ENCODE peak calls at places on chromosomes 5 and 9, in eight cellular contexts. One of them, this sample, is unnamed. For H3K9me3 and H3K4me1, the result is how much of the 10 kb centered on the place peaks cover.

GRCh38 chr9:97982719-97983523 is at the start of gene ANP32B:
- DNase-seq in A549: peak
- DNase-seq in Peyer's patch: peak
- DNase-seq in uterus: peak
- DNase-seq in endothelial cell of umbilical vein: peak
- DNase-seq in testis: peak
- DNase-seq in heart left ventricle: peak
- DNase-seq in IMR-90: peak
- DNase-seq in this sample: peak

GRCh38 chr9:92154016-92154415 is 38.8 kb upstream of the SPTLC1 start:
- DNase-seq in testis: no peak
- DNase-seq in uterus: no peak
- DNase-seq in Peyer's patch: no peak
- DNase-seq in endothelial cell of umbilical vein: no peak
- DNase-seq in heart left ventricle: no peak
- DNase-seq in A549: no peak
- DNase-seq in IMR-90: no peak
- DNase-seq in this sample: no peak

GRCh38 chr9:134055981-134056461 is 11.8 kb downstream of the BRD3 start:
- DNase-seq in Peyer's patch: peak
- DNase-seq in heart left ventricle: peak
- DNase-seq in endothelial cell of umbilical vein: no peak
- DNase-seq in IMR-90: peak
- DNase-seq in testis: peak
- DNase-seq in uterus: peak
- DNase-seq in A549: peak
- DNase-seq in this sample: peak

GRCh38 chr9:21993893-21994525 is at the start of gene CDKN2A:
- DNase-seq in testis: peak
- DNase-seq in Peyer's patch: peak
- DNase-seq in A549: no peak
- DNase-seq in heart left ventricle: peak
- DNase-seq in IMR-90: peak
- DNase-seq in endothelial cell of umbilical vein: peak
- DNase-seq in uterus: no peak
- DNase-seq in this sample: no peak

GRCh38 chr5:146273109-146273508 is 65.5 kb upstream of the POU4F3 start:
- DNase-seq in A549: no peak
- DNase-seq in testis: no peak
- DNase-seq in Peyer's patch: no peak
- DNase-seq in heart left ventricle: no peak
- DNase-seq in endothelial cell of umbilical vein: no peak
- DNase-seq in IMR-90: no peak
- DNase-seq in uterus: no peak
- DNase-seq in this sample: no peak

GRCh38 chr9:131523451-131524435 is 7.3 kb downstream of the UCK1 start:
- DNase-seq in A549: no peak
- DNase-seq in endothelial cell of umbilical vein: no peak
- DNase-seq in heart left ventricle: no peak
- DNase-seq in testis: no peak
- DNase-seq in IMR-90: no peak
- DNase-seq in Peyer's patch: no peak
- DNase-seq in uterus: no peak
- DNase-seq in this sample: no peak

GRCh38 chr5:135033026-135033861 is 784 bp downstream of the PITX1 start:
- DNase-seq in Peyer's patch: no peak
- DNase-seq in uterus: no peak
- DNase-seq in A549: peak
- DNase-seq in testis: no peak
- DNase-seq in IMR-90: peak
- DNase-seq in heart left ventricle: no peak
- DNase-seq in endothelial cell of umbilical vein: peak
- DNase-seq in this sample: no peak

GRCh38 chr9:83476513-83476912 is 61.7 kb downstream of the FRMD3 start:
- DNase-seq in uterus: no peak
- DNase-seq in A549: no peak
- DNase-seq in Peyer's patch: no peak
- DNase-seq in endothelial cell of umbilical vein: no peak
- DNase-seq in heart left ventricle: peak
- DNase-seq in testis: no peak
- DNase-seq in IMR-90: no peak
- DNase-seq in this sample: no peak

GRCh38 chr9:93064392-93065124 is 6.1 kb downstream of the SUSD3 start:
- DNase-seq in endothelial cell of umbilical vein: no peak
- DNase-seq in A549: no peak
- DNase-seq in uterus: no peak
- DNase-seq in testis: no peak
- DNase-seq in heart left ventricle: no peak
- DNase-seq in IMR-90: no peak
- DNase-seq in Peyer's patch: peak
- DNase-seq in this sample: peak

GRCh38 chr5:65831276-65831675 is 95.1 kb upstream of the ERBIN start:
- DNase-seq in endothelial cell of umbilical vein: no peak
- DNase-seq in IMR-90: no peak
- DNase-seq in heart left ventricle: no peak
- DNase-seq in uterus: no peak
- DNase-seq in testis: no peak
- DNase-seq in Peyer's patch: no peak
- DNase-seq in A549: no peak
- DNase-seq in this sample: no peak

GRCh38 chr5:169805527-169805934 is 168.5 kb downstream of the DOCK2 start:
- DNase-seq in uterus: no peak
- DNase-seq in IMR-90: peak
- DNase-seq in Peyer's patch: no peak
- DNase-seq in A549: no peak
- DNase-seq in heart left ventricle: no peak
- DNase-seq in endothelial cell of umbilical vein: no peak
- DNase-seq in testis: no peak
- DNase-seq in this sample: no peak

GRCh38 chr5:78889759-78890158 is 95.4 kb downstream of the ARSB start:
- DNase-seq in Peyer's patch: no peak
- DNase-seq in endothelial cell of umbilical vein: no peak
- DNase-seq in A549: no peak
- DNase-seq in heart left ventricle: no peak
- DNase-seq in testis: no peak
- DNase-seq in uterus: no peak
- DNase-seq in IMR-90: peak
- DNase-seq in this sample: no peak

GRCh38 chr9:127528407-127529251 is 77.3 kb downstream of the LRSAM1 start:
- DNase-seq in uterus: peak
- DNase-seq in A549: no peak
- DNase-seq in testis: peak
- DNase-seq in Peyer's patch: no peak
- DNase-seq in endothelial cell of umbilical vein: peak
- DNase-seq in heart left ventricle: peak
- DNase-seq in IMR-90: no peak
- DNase-seq in this sample: no peak

GRCh38 chr5:138955013-138955660 is 80.0 kb upstream of the LRRTM2 start:
- DNase-seq in testis: no peak
- DNase-seq in endothelial cell of umbilical vein: no peak
- DNase-seq in A549: no peak
- DNase-seq in heart left ventricle: peak
- DNase-seq in uterus: no peak
- DNase-seq in IMR-90: peak
- DNase-seq in Peyer's patch: peak
- DNase-seq in this sample: peak

GRCh38 chr9:131528186-131528585 is 2.9 kb downstream of the UCK1 start:
- DNase-seq in endothelial cell of umbilical vein: no peak
- DNase-seq in Peyer's patch: no peak
- DNase-seq in testis: no peak
- DNase-seq in IMR-90: no peak
- DNase-seq in heart left ventricle: no peak
- DNase-seq in uterus: no peak
- DNase-seq in A549: no peak
- DNase-seq in this sample: no peak

GRCh38 chr9:131697908-131698714 is 41.8 kb downstream of the RAPGEF1 start:
- DNase-seq in Peyer's patch: peak
- DNase-seq in A549: no peak
- DNase-seq in testis: no peak
- DNase-seq in uterus: no peak
- DNase-seq in heart left ventricle: no peak
- DNase-seq in endothelial cell of umbilical vein: no peak
- DNase-seq in IMR-90: no peak
- DNase-seq in this sample: no peak

GRCh38 chr9:107211331-107211730 is 71.7 kb upstream of the RAD23B start:
- DNase-seq in IMR-90: no peak
- DNase-seq in endothelial cell of umbilical vein: no peak
- DNase-seq in A549: no peak
- DNase-seq in uterus: no peak
- DNase-seq in testis: no peak
- DNase-seq in heart left ventricle: no peak
- DNase-seq in Peyer's patch: no peak
- DNase-seq in this sample: no peak

DNA sequence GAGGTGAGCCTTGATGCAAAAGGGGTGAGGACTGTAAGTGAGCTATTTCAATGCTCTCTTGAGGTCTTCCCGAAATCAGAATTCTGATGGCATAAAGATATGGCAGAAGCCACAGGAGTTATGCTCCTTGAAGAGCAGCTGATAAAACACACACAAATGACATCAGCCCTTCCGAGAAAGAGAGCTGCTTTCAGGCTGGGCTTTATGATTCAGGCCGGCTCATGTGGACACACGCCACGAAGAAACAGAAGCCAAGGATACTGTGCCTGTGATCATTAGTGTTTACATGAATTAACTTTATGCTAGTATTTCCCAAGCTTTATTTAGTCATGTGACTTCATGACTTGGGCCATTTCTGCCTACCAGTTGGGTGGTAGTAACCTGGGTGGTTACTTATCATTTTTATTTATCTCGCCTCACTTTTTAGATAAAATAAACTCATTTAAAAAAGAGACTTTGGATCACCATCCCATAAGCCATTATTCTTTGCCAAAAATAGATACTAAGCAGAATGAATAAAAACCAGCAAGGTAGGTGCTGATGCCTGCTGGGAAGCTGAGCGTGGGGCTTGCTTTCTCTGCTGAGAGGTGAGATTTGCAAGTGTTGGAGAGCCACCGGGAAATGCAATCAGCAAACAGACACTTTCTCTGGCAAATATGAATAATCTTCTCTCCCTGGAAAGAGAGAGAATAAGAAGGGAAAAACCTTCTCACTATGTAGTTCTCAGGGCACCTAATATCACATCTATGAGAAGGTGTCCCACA is 73.0 kb upstream of the SLC25A51 start:
- DNase-seq in IMR-90: peak
- DNase-seq in heart left ventricle: no peak
- DNase-seq in Peyer's patch: no peak
- DNase-seq in A549: no peak
- DNase-seq in testis: no peak
- DNase-seq in endothelial cell of umbilical vein: no peak
- DNase-seq in uterus: peak
- DNase-seq in this sample: no peak
- H3K9me3 ChIP-seq in IMR-90: under half
- H3K9me3 ChIP-seq in heart left ventricle: under half
- H3K9me3 ChIP-seq in Peyer's patch: under half
- H3K9me3 ChIP-seq in A549: under half
- H3K9me3 ChIP-seq in testis: under half
- H3K9me3 ChIP-seq in endothelial cell of umbilical vein: under half
- H3K9me3 ChIP-seq in uterus: under half
- H3K9me3 ChIP-seq in this sample: under half

DNA sequence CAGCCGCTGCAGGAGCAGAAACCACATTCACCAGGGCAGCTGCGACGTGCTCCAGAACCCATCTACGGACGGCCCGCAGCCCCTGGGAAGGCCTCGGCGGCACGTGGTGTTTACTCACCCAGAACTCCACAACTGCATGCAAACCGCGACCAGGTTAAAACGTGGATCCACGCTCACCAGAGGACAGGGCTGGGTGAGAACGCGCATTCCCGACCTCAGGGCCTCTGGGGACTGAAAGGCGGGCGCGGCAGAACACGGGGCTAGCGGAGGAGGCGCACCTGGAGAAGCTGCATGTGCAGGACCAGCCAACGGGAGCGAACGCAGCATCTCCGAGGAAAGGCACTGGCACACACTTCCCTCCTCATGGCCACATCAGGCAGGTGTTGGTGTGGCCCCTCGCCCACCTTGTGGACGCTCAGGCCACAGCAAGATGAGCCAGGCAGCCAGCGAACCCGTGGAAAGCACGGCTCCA is 24.0 kb upstream of the CAMSAP1 start:
- DNase-seq in testis: no peak
- DNase-seq in A549: no peak
- DNase-seq in Peyer's patch: no peak
- DNase-seq in uterus: no peak
- DNase-seq in IMR-90: no peak
- DNase-seq in heart left ventricle: no peak
- DNase-seq in endothelial cell of umbilical vein: no peak
- DNase-seq in this sample: no peak
- TF ChIP-seq POLR2A in testis: no peak
- TF ChIP-seq POLR2A in A549: no peak
- TF ChIP-seq POLR2A in Peyer's patch: no peak
- TF ChIP-seq POLR2A in uterus: no peak
- TF ChIP-seq POLR2A in IMR-90: no peak
- TF ChIP-seq POLR2A in heart left ventricle: no peak
- TF ChIP-seq POLR2A in endothelial cell of umbilical vein: no peak
- TF ChIP-seq POLR2A in this sample: no peak

GRCh38 chr9:110130791-110131416 is 77.1 kb downstream of the C9orf152 start:
- DNase-seq in uterus: no peak
- DNase-seq in testis: no peak
- DNase-seq in heart left ventricle: no peak
- DNase-seq in IMR-90: no peak
- DNase-seq in Peyer's patch: no peak
- DNase-seq in endothelial cell of umbilical vein: no peak
- DNase-seq in A549: no peak
- DNase-seq in this sample: no peak

GRCh38 chr9:110131499-110131898 is 76.5 kb downstream of the C9orf152 start:
- DNase-seq in testis: no peak
- DNase-seq in endothelial cell of umbilical vein: no peak
- DNase-seq in heart left ventricle: no peak
- DNase-seq in A549: no peak
- DNase-seq in IMR-90: peak
- DNase-seq in uterus: no peak
- DNase-seq in Peyer's patch: no peak
- DNase-seq in this sample: no peak

GRCh38 chr9:110128664-110129329 is 79.2 kb downstream of the C9orf152 start:
- DNase-seq in endothelial cell of umbilical vein: no peak
- DNase-seq in heart left ventricle: no peak
- DNase-seq in Peyer's patch: no peak
- DNase-seq in uterus: no peak
- DNase-seq in IMR-90: no peak
- DNase-seq in A549: no peak
- DNase-seq in testis: no peak
- DNase-seq in this sample: no peak

GRCh38 chr9:110129460-110129859 is 78.5 kb downstream of the C9orf152 start:
- DNase-seq in A549: no peak
- DNase-seq in endothelial cell of umbilical vein: no peak
- DNase-seq in heart left ventricle: no peak
- DNase-seq in testis: no peak
- DNase-seq in uterus: no peak
- DNase-seq in Peyer's patch: no peak
- DNase-seq in IMR-90: no peak
- DNase-seq in this sample: no peak

GRCh38 chr9:110130211-110130610 is 77.7 kb downstream of the C9orf152 start:
- DNase-seq in IMR-90: no peak
- DNase-seq in heart left ventricle: no peak
- DNase-seq in testis: no peak
- DNase-seq in Peyer's patch: no peak
- DNase-seq in A549: no peak
- DNase-seq in endothelial cell of umbilical vein: no peak
- DNase-seq in uterus: no peak
- DNase-seq in this sample: no peak
- H3K4me1 ChIP-seq in IMR-90: under half
- H3K4me1 ChIP-seq in heart left ventricle: half or more
- H3K4me1 ChIP-seq in testis: under half
- H3K4me1 ChIP-seq in Peyer's patch: under half
- H3K4me1 ChIP-seq in A549: half or more
- H3K4me1 ChIP-seq in endothelial cell of umbilical vein: half or more
- H3K4me1 ChIP-seq in uterus: under half
- H3K4me1 ChIP-seq in this sample: under half

GRCh38 chr9:11190719-11191118 is 577.9 kb upstream of the PTPRD start:
- DNase-seq in IMR-90: no peak
- DNase-seq in testis: no peak
- DNase-seq in Peyer's patch: no peak
- DNase-seq in uterus: no peak
- DNase-seq in A549: no peak
- DNase-seq in heart left ventricle: no peak
- DNase-seq in endothelial cell of umbilical vein: no peak
- DNase-seq in this sample: no peak
- H3K9me3 ChIP-seq in IMR-90: under half
- H3K9me3 ChIP-seq in testis: under half
- H3K9me3 ChIP-seq in Peyer's patch: under half
- H3K9me3 ChIP-seq in uterus: under half
- H3K9me3 ChIP-seq in A549: under half
- H3K9me3 ChIP-seq in heart left ventricle: under half
- H3K9me3 ChIP-seq in endothelial cell of umbilical vein: under half
- H3K9me3 ChIP-seq in this sample: under half

This sample was measured in gastrocnemius medialis.